ENCODE peak calls at places on chromosomes 12 and 14, in six cellular contexts. U is GM12892, A is tibial nerve, G is breast epithelium, L is lower leg skin, B is stomach. P is an unnamed sample.

GRCh38 chr12:68792952-68793351 is 15.0 kb upstream of the MDM2 start:
- DNase-seq in G (no peak), B (no peak), A (no peak), L (peak; percentile 21), U (peak; percentile 54), P (peak; percentile 64)

GRCh38 chr14:100980823-100981222 is 77.3 kb upstream of the RTL1 start:
- DNase-seq in G (no peak), L (no peak), U (no peak), A (no peak), B (no peak), P (no peak)

GRCh38 chr12:2378835-2379330 is 326.1 kb downstream of the CACNA1C start:
- DNase-seq in A (no peak), U (no peak), B (no peak), L (no peak), G (no peak), P (no peak)

GRCh38 chr14:104735830-104736642 is 12.0 kb downstream of the ADSS1 start:
- DNase-seq in L (peak; percentile 96), A (peak; percentile 78), U (no peak), B (peak; percentile 87), G (no peak), P (no peak)

GRCh38 chr14:99267871-99268775 is 3.9 kb downstream of the BCL11B start:
- DNase-seq in G (no peak), B (no peak), U (no peak), L (peak; percentile 79), A (no peak), P (no peak)

GRCh38 chr12:91009319-91009950 is 4.7 kb upstream of the EPYC start:
- DNase-seq in U (no peak), G (no peak), L (no peak), B (no peak), A (no peak), P (no peak)

GRCh38 chr12:58943079-58943478 is 22.8 kb upstream of the LRIG3 start:
- DNase-seq in A (no peak), B (no peak), L (no peak), G (no peak), U (no peak), P (no peak)

GRCh38 chr14:95191445-95192199 is 34.3 kb upstream of the DICER1 start:
- DNase-seq in L (no peak), G (no peak), B (no peak), A (no peak), U (no peak), P (no peak)

GRCh38 chr12:57545809-57546437 is 1.1 kb downstream of the DCTN2 start:
- DNase-seq in L (no peak), B (no peak), A (no peak), U (no peak), G (no peak), P (no peak)
- TF ChIP-seq POLR2A in L (no peak), B (no peak), A (no peak), U (no peak), G (no peak), P (no peak)

DNA sequence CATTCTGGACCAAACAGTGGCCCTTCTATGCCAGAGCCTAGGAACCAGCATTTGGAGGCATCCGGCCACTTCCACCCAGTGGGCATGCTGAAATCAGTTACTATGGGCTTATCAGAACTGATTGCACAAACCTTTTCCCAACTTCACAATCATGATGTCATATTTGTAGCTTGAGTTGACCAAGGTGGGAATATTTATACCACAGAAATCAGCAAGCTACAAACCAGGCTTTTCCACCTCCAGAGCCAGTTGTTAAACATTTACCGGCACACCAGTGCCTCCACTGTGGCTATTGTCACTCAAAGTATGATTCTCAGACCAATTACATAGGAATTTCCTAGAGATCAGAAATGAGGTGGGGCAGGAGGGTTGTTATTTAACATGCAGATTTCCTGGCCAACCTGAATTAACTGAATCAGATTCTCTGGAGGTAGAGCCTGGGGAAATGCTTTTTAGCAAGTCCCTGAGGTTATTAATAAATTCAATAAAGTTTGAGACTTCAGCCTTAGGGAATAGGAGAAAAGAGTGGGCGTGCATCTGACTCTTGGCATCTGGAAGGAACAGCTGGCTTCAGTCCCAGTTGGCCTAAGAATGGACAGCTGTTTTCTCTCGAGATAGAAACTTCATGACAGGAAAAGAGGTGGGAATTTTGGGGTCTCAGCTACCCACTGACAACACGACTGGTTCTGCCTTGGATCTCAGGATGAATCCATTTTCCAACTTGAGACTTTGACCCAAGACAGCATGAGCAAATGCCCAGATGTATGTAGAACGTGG is 273.8 kb downstream of the ZFP36L1 start:
- DNase-seq in U (no peak), A (no peak), L (peak; percentile 86), B (no peak), G (no peak), P (no peak)
- TF ChIP-seq POLR2A in U (no peak), A (no peak), L (no peak), B (no peak), G (no peak), P (no peak)

GRCh38 chr12:63154560-63154959 is 3.6 kb upstream of the AVPR1A start:
- DNase-seq in G (no peak), A (no peak), B (no peak), L (no peak), U (no peak), P (no peak)

GRCh38 chr12:63151898-63152700 is 1.1 kb upstream of the AVPR1A start:
- DNase-seq in B (no peak), A (no peak), L (no peak), G (no peak), U (no peak), P (peak; percentile 13)

GRCh38 chr12:63149884-63150254 is 1.1 kb downstream of the AVPR1A start:
- DNase-seq in A (no peak), G (no peak), B (no peak), U (no peak), L (no peak), P (no peak)

GRCh38 chr12:63150255-63151060 is 543 bp downstream of the AVPR1A start:
- DNase-seq in L (peak; percentile 82), G (no peak), A (no peak), U (no peak), B (no peak), P (no peak)

GRCh38 chr12:63151061-63151897 is at the start of gene AVPR1A:
- DNase-seq in L (peak; percentile 84), U (no peak), A (no peak), G (no peak), B (no peak), P (no peak)
- TF ChIP-seq POLR2A in L (no peak), U (no peak), A (no peak), G (no peak), B (no peak), P (no peak)

GRCh38 chr12:117033382-117034045 is 65.7 kb downstream of the TESC start:
- DNase-seq in L (no peak), G (no peak), B (peak; percentile 58), U (no peak), A (no peak), P (no peak)
- TF ChIP-seq POLR2A in L (no peak), G (no peak), B (no peak), U (no peak), A (no peak), P (no peak)

GRCh38 chr14:74647834-74648361 is 35.9 kb upstream of the LTBP2 start:
- DNase-seq in U (no peak), A (no peak), G (no peak), L (peak; percentile 81), B (peak; percentile 34), P (no peak)

GRCh38 chr14:74645735-74646134 is 33.7 kb upstream of the LTBP2 start:
- DNase-seq in L (peak; percentile 79), B (no peak), G (no peak), U (no peak), A (no peak), P (no peak)

GRCh38 chr14:74649167-74649566 is 37.1 kb upstream of the LTBP2 start:
- DNase-seq in U (no peak), L (peak; percentile 77), B (no peak), G (no peak), A (no peak), P (no peak)

GRCh38 chr14:74648643-74649042 is 36.6 kb upstream of the LTBP2 start:
- DNase-seq in B (no peak), L (peak; percentile 77), A (no peak), U (no peak), G (no peak), P (no peak)

DNA sequence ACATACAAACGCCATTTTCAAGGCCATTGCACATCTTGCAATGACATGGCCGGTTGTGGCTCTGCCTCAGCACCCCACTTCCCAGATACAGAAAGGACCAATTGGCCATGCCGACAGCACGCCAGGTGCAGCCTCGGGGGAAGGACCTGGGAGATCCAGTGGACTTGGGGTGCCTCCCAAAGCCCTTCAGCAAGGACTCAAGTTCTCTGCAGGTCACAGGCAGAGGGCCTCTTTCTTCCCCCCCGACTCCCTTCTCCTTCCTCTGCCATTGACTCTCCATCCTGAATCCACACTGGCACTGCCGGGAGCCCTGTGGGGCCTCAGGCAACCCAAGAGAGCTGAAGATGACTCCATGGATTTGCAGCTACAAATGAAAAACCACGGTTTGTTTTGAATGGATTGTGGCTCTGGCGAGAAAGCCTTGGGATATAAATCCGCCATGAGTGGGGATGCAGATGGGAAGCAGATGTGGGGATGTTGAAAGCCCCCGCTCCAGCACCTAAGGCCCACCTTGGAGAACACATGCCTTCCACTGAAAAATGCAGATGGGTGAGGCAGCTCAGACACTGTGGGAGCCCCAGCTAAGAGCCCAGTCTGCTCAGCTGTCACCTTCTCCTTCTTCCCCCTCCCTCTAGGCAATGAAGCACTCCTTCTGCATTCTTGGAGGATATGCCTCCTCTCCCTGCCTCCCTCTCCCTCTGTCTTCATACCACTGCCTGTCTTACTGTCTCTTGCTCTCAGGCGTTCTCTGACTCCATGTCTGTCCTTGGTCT is 35.2 kb upstream of the LTBP2 start:
- DNase-seq in A (no peak), U (no peak), L (peak; percentile 67), B (no peak), G (no peak), P (no peak)
- TF ChIP-seq POLR2A in A (no peak), U (no peak), L (no peak), B (no peak), G (no peak), P (no peak)

DNA sequence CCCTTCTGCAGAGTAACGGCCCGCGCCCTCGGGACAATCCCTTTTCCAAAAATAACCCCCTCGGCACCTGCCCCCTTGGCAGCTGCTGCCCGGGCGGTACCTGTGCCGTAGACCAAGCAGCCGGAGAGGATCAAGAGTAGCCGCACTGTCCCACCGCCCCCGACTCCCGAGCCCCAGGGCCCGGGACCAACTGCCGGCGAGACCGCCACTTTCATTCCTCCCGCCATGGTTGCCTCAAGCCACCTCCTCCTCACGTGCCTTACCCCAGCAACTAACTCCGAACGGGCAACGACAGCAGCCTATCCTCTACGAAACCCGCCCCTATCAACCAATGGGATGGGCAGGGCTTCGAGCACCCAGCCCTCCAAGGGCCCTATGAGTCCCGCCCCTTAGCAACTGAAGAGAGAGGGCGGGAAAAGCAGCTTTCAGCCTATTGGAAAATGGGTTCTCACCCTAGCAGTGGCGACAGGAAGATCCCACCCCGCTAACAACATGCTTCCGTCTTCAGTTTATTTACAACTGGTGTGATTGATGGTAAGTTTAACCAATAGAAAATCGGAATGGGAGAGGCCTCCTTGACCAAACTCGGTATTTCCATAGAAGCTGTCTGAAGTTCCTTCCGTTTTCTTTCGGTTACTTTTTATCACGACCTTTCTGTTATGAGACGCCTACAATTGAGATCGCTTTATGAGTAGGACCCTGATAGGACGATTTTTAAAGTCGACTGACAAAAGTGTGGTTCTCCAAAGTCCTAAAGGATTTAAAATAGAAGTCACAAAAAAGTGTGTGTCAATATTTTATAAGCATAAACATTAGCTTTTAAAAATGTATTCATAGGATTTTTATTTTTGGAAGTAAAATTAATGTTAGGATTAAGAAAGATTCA is at the start of gene NEMP1:
- DNase-seq in U (peak; percentile 95), B (peak; percentile 96), L (peak; percentile 99), G (peak; percentile 94), A (peak; percentile 94), P (peak; percentile 89)
- TF ChIP-seq POLR2A in U (peak; percentile 81), B (no peak), L (no peak), G (no peak), A (no peak), P (peak; percentile 70)